ENCODE peak calls at places on chromosome 17, in seven cellular contexts. C is sigmoid colon, D is uterus, H is IMR-90, V is ovary, F is stomach, K is tibial nerve. P is an unnamed sample.

GRCh38 chr17:21029032-21029431 is 13.8 kb downstream of the USP22 start:
- DNase-seq in C (no peak), D (peak; percentile 45), H (peak; percentile 84), V (no peak), F (no peak), K (no peak), P (no peak)

GRCh38 chr17:56815711-56816110 is 18.0 kb downstream of the C17orf67 start:
- DNase-seq in C (no peak), D (no peak), H (peak; percentile 90), V (no peak), F (no peak), K (no peak), P (no peak)

GRCh38 chr17:1111599-1112443 is 68.0 kb downstream of the ABR start:
- DNase-seq in C (no peak), D (no peak), H (no peak), V (no peak), F (no peak), K (no peak), P (no peak)

GRCh38 chr17:17419621-17420020 is 57.2 kb upstream of the MED9 start:
- DNase-seq in C (peak; percentile 69), D (no peak), H (no peak), V (no peak), F (no peak), K (no peak), P (no peak)

GRCh38 chr17:75825748-75826370 is 18.3 kb downstream of the UNC13D start:
- DNase-seq in C (no peak), D (no peak), H (no peak), V (no peak), F (no peak), K (no peak), P (no peak)

GRCh38 chr17:42289863-42290165 is 1.5 kb downstream of the STAT5A start:
- DNase-seq in C (peak; percentile 62), D (peak; percentile 15), H (no peak), V (peak; percentile 30), F (no peak), K (no peak), P (no peak)

GRCh38 chr17:29136998-29137730 is 43.0 kb downstream of the MYO18A start:
- DNase-seq in C (no peak), D (no peak), H (peak; percentile 79), V (no peak), F (no peak), K (no peak), P (no peak)

GRCh38 chr17:74099441-74100340 is 103.8 kb upstream of the RPL38 start:
- DNase-seq in C (no peak), D (no peak), H (no peak), V (no peak), F (no peak), K (no peak), P (no peak)

GRCh38 chr17:3556905-3557767 is 476 bp downstream of the TRPV3 start:
- DNase-seq in C (no peak), D (no peak), H (no peak), V (no peak), F (no peak), K (no peak), P (no peak)

GRCh38 chr17:47208744-47209488 is at the start of gene MYL4:
- DNase-seq in C (no peak), D (no peak), H (no peak), V (no peak), F (no peak), K (no peak), P (no peak)

GRCh38 chr17:79990051-79990592 is 45.5 kb downstream of the TBC1D16 start:
- DNase-seq in C (no peak), D (no peak), H (no peak), V (peak; percentile 58), F (no peak), K (no peak), P (no peak)

GRCh38 chr17:20123209-20123608 is 114.0 kb downstream of the SPECC1 start:
- DNase-seq in C (no peak), D (no peak), H (no peak), V (no peak), F (no peak), K (no peak), P (no peak)

GRCh38 chr17:4307179-4307930 is 43.6 kb upstream of the ANKFY1 start:
- DNase-seq in C (no peak), D (no peak), H (no peak), V (no peak), F (no peak), K (no peak), P (no peak)

GRCh38 chr17:73231363-73231762 is 30.3 kb downstream of the CPSF4L start:
- DNase-seq in C (no peak), D (no peak), H (peak; percentile 25), V (peak; percentile 35), F (no peak), K (no peak), P (peak; percentile 26)

GRCh38 chr17:79948406-79948917 is 87.2 kb downstream of the TBC1D16 start:
- DNase-seq in C (no peak), D (no peak), H (no peak), V (peak; percentile 20), F (no peak), K (no peak), P (no peak)

GRCh38 chr17:7854851-7855642 is at the start of gene TMEM88:
- DNase-seq in C (peak; percentile 67), D (peak; percentile 37), H (no peak), V (peak; percentile 47), F (no peak), K (no peak), P (no peak)
- TF ChIP-seq POLR2A in C (no peak), D (no peak), H (no peak), V (no peak), F (no peak), K (no peak), P (no peak)

DNA sequence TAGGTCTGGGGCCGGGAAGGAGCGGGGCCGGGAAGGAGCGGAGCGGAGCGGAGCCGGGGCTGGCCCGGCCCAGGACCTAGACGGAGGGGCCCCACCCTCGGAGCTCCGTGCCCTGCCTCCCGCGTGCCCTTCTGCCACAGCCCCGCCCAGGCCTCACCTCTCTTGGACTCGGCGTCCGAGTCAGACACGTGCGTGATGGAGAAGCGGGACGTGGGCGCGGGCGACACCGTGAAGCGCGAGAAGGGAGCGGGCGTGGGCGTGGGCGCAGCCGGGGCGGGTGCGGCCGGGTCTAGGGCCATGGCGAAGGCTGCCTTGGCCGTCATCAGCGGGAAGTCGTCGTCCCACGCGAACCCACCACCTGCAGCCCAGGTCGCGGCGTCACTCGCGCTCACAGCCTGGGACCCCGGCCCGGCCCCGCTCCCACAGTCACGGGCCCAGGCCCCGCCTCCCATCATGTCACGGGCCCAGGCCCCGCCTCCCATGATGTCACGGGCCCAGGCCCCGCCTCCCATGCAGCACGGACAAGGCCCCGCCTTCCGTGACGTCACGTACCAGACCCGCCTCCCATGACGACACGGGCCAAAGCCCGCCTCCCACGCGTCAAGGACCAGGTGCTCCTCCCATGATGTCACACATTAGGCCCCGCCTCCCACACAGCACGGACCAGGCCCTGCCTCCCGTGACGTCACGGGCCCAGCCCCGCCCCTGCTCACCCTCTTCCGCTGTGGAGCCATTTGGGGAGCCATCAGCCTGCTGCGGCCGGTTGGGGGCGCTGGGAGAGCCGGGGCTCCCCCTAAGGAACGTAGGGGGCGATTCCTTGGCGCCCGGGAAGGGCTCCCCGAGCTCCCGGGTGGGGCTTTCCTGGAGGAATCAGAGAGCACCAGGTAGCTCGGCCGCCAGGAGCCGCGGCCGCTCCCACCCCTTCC is 45.8 kb upstream of the PVALEF start:
- DNase-seq in C (peak; percentile 87), D (peak; percentile 50), H (peak; percentile 92), V (peak; percentile 84), F (peak; percentile 89), K (peak; percentile 73), P (peak; percentile 96)
- H3K4me3 ChIP-seq in C (peak overlapping the region; percentile 18), D (no peak overlapping the region), H (peak overlapping the region; percentile 49), V (no peak overlapping the region), F (peak overlapping the region; percentile 44), K (peak overlapping the region; percentile 36), P (peak overlapping the region; percentile 51)

GRCh38 chr17:7064248-7064647 is 15.8 kb downstream of the CLEC10A start:
- DNase-seq in C (no peak), D (no peak), H (no peak), V (no peak), F (no peak), K (no peak), P (no peak)
- H3K4me1 ChIP-seq in C (no peaks in the 10 kb centered on the region), D (no peaks in the 10 kb centered on the region), H (peaks cover 2% of the 10 kb centered on the region), V (no peaks in the 10 kb centered on the region), F (no peaks in the 10 kb centered on the region), K (no peaks in the 10 kb centered on the region), P (no peaks in the 10 kb centered on the region)

GRCh38 chr17:5488752-5489151 is 2.4 kb downstream of the MIS12 start:
- DNase-seq in C (no peak), D (no peak), H (no peak), V (peak; percentile 39), F (no peak), K (no peak), P (no peak)

GRCh38 chr17:5481451-5481850 is 4.5 kb downstream of the DERL2 start:
- DNase-seq in C (no peak), D (no peak), H (no peak), V (no peak), F (no peak), K (no peak), P (no peak)

GRCh38 chr17:5485270-5486205 is at the start of gene DERL2:
- DNase-seq in C (no peak), D (no peak), H (peak; percentile 44), V (no peak), F (no peak), K (no peak), P (peak; percentile 18)

DNA sequence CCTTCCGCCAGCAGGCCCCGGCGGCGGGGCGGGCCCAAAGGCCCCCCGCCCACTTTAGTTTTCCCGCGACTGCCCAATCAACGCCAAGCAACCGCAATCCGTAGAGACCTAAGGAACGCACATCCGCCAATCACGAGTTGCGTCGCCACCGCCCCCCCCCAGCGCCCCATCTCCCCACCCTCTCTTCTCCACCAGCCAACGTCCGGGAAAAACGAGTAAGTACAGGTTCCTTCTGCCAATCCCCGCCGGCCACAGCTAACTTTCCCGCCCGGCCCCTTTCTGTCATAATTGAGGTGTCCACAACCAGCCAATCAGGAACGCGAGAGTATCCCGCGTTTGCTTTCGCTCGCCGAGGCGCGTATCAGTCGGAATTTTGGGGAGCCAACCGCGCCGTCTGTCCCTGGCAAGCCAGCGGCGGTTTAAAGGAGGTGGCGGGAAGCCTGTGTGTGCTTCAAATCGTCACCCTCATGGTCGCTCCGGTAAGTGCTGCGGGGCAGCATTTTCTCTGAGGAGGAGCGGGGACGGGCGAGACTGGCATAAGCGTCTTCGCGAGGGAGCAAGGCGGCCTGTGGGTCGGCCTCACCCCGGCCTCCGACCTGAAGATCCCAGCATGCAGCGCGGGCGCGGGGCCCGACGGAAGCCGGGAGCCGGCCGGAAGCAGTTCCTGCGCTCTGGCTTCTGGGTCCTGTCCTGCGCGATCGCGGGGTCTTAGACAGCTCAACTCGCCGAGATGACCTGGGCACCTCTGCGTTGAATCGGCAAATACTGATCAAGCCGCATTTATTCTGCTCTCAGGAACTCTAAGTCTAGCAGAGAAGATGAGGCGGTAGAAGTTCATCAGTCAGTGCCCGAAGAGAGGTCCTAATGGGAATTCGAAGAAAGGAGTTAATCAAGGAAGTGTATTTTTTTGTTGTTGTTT is at the start of gene MIS12:
- DNase-seq in C (peak; percentile 100), D (peak; percentile 99), H (peak; percentile 98), V (peak; percentile 96), F (peak; percentile 98), K (peak; percentile 99), P (peak; percentile 100)
- TF ChIP-seq POLR2A in C (peak; percentile 69), D (peak; percentile 76), H (peak; percentile 88), V (peak; percentile 81), F (no peak), K (peak; percentile 78), P (no peak)

GRCh38 chr17:44533533-44534246 is 23.6 kb upstream of the FZD2 start:
- DNase-seq in C (peak; percentile 93), D (peak; percentile 90), H (peak; percentile 90), V (peak; percentile 94), F (peak; percentile 92), K (peak; percentile 95), P (peak; percentile 96)
- H3K4me3 ChIP-seq in C (no peak overlapping the region), D (no peak overlapping the region), H (peak overlapping the region; percentile 2), V (no peak overlapping the region), F (peak overlapping the region; percentile 12), K (peak overlapping the region; percentile 22), P (no peak overlapping the region)

P was measured in testis.